ENCODE peak calls at places on chromosome 10, in eight cellular contexts. M, A, P, D, U, W, V and F are unnamed samples.

GRCh38 chr10:48309711-48310226 is 3.3 kb downstream of the MAPK8 start:
- DNase-seq in V (peak; percentile 83), M (no peak), P (no peak), U (no peak), D (no peak), W (no peak), A (peak; percentile 54), F (no peak)

GRCh38 chr10:112213836-112214235 is 30.3 kb upstream of the GPAM start:
- DNase-seq in U (no peak), M (no peak), D (no peak), A (no peak), V (no peak), P (no peak), W (no peak), F (no peak)

GRCh38 chr10:77989081-77989724 is 40.1 kb downstream of the POLR3A start:
- DNase-seq in M (no peak), A (no peak), P (no peak), D (no peak), U (no peak), W (no peak), V (no peak), F (no peak)

GRCh38 chr10:97574374-97575100 is 2.0 kb downstream of the ANKRD2 start:
- DNase-seq in P (peak; percentile 63), W (no peak), A (no peak), D (peak; percentile 84), V (peak; percentile 97), U (peak; percentile 94), M (no peak), F (no peak)

GRCh38 chr10:86440874-86441838 is 74.6 kb upstream of the GRID1 start:
- DNase-seq in W (no peak), P (no peak), D (no peak), M (no peak), A (no peak), V (peak; percentile 58), U (no peak), F (no peak)

GRCh38 chr10:59700709-59701108 is 8.9 kb downstream of the SLC16A9 start:
- DNase-seq in A (no peak), U (no peak), P (no peak), D (no peak), W (no peak), M (no peak), V (no peak), F (no peak)

GRCh38 chr10:68156373-68157185 is 47.3 kb downstream of the MYPN start:
- DNase-seq in M (peak; percentile 69), A (peak; percentile 69), D (peak; percentile 75), V (peak; percentile 75), W (peak; percentile 49), P (peak; percentile 17), U (peak; percentile 71), F (peak; percentile 23)

GRCh38 chr10:105188737-105189463 is 547.8 kb downstream of the SORCS3 start:
- DNase-seq in P (no peak), A (no peak), V (no peak), W (no peak), M (no peak), D (no peak), U (no peak), F (no peak)

GRCh38 chr10:100319736-100320135 is 10.3 kb downstream of the PKD2L1 start:
- DNase-seq in V (no peak), U (no peak), W (no peak), M (no peak), A (no peak), D (no peak), P (peak; percentile 34), F (no peak)

GRCh38 chr10:8336629-8337331 is 282.3 kb downstream of the GATA3 start:
- DNase-seq in V (no peak), A (no peak), U (no peak), M (no peak), P (no peak), D (no peak), W (no peak), F (no peak)

GRCh38 chr10:14584643-14585042 is 190.1 kb downstream of the FAM107B start:
- DNase-seq in D (no peak), V (no peak), U (no peak), W (no peak), A (peak; percentile 67), P (no peak), M (peak; percentile 44), F (no peak)

GRCh38 chr10:65423043-65423442 is 1502.8 kb upstream of the LRRTM3 start:
- DNase-seq in U (no peak), A (peak; percentile 1), W (no peak), P (no peak), V (no peak), M (no peak), D (no peak), F (no peak)

GRCh38 chr10:1567152-1567551 is 170.2 kb downstream of the ADARB2 start:
- DNase-seq in D (no peak), P (no peak), W (no peak), U (no peak), V (no peak), M (no peak), A (no peak), F (no peak)

GRCh38 chr10:70784476-70784875 is 701 bp downstream of the TBATA start:
- DNase-seq in V (peak; percentile 31), A (no peak), W (no peak), P (no peak), M (no peak), U (no peak), D (no peak), F (no peak)

GRCh38 chr10:84375011-84375410 is 46.6 kb downstream of the CCSER2 start:
- DNase-seq in V (peak; percentile 54), W (peak; percentile 13), U (peak; percentile 58), M (peak; percentile 56), D (peak; percentile 40), A (peak; percentile 69), P (peak; percentile 22), F (no peak)